ENCODE peak calls at places on chromosomes 11 and 22, in five cellular contexts. One of them, this sample, is unnamed.

GRCh38 chr22:17990167-17990566 is 34.2 kb downstream of the MICAL3 start:
- DNase-seq in neural progenitor cell: no peak
- DNase-seq in prostate gland: no peak
- DNase-seq in AG09309: no peak
- DNase-seq in choroid plexus epithelial cell: peak
- DNase-seq in this sample: no peak

GRCh38 chr22:20567993-20568417 is 60.6 kb downstream of the MED15 start:
- DNase-seq in neural progenitor cell: no peak
- DNase-seq in AG09309: no peak
- DNase-seq in prostate gland: no peak
- DNase-seq in choroid plexus epithelial cell: peak
- DNase-seq in this sample: peak

GRCh38 chr11:30488304-30488998 is 97.7 kb downstream of the MPPED2 start:
- DNase-seq in choroid plexus epithelial cell: peak
- DNase-seq in AG09309: no peak
- DNase-seq in neural progenitor cell: no peak
- DNase-seq in prostate gland: peak
- DNase-seq in this sample: no peak

GRCh38 chr11:2444301-2445106 is at the start of the genes KCNQ1 and TRPM5:
- DNase-seq in neural progenitor cell: peak
- DNase-seq in AG09309: no peak
- DNase-seq in prostate gland: peak
- DNase-seq in choroid plexus epithelial cell: no peak
- DNase-seq in this sample: no peak

GRCh38 chr11:2827256-2827655 is 58.3 kb downstream of the CDKN1C start:
- DNase-seq in neural progenitor cell: no peak
- DNase-seq in prostate gland: no peak
- DNase-seq in AG09309: no peak
- DNase-seq in choroid plexus epithelial cell: no peak
- DNase-seq in this sample: no peak

GRCh38 chr11:107689317-107690202 is 22.3 kb downstream of the SLN start:
- DNase-seq in neural progenitor cell: peak
- DNase-seq in prostate gland: peak
- DNase-seq in AG09309: peak
- DNase-seq in choroid plexus epithelial cell: peak
- DNase-seq in this sample: peak

GRCh38 chr11:85725510-85726258 is 39.7 kb upstream of the CCDC89 start:
- DNase-seq in neural progenitor cell: no peak
- DNase-seq in choroid plexus epithelial cell: peak
- DNase-seq in AG09309: peak
- DNase-seq in prostate gland: no peak
- DNase-seq in this sample: peak

GRCh38 chr11:17077240-17077519 is 287 bp downstream of the RPS13 start:
- DNase-seq in prostate gland: no peak
- DNase-seq in neural progenitor cell: no peak
- DNase-seq in choroid plexus epithelial cell: peak
- DNase-seq in AG09309: no peak
- DNase-seq in this sample: no peak

GRCh38 chr22:47323518-47323917 is 561.1 kb downstream of the TBC1D22A start:
- DNase-seq in neural progenitor cell: no peak
- DNase-seq in prostate gland: no peak
- DNase-seq in choroid plexus epithelial cell: no peak
- DNase-seq in AG09309: no peak
- DNase-seq in this sample: no peak

GRCh38 chr11:123351375-123351774 is 78.7 kb upstream of the GRAMD1B start:
- DNase-seq in neural progenitor cell: peak
- DNase-seq in AG09309: no peak
- DNase-seq in choroid plexus epithelial cell: no peak
- DNase-seq in prostate gland: no peak
- DNase-seq in this sample: no peak

GRCh38 chr11:134569195-134569594 is 157.2 kb upstream of the B3GAT1 start:
- DNase-seq in AG09309: no peak
- DNase-seq in choroid plexus epithelial cell: no peak
- DNase-seq in prostate gland: no peak
- DNase-seq in neural progenitor cell: no peak
- DNase-seq in this sample: no peak

GRCh38 chr11:78798567-78799170 is 224.0 kb upstream of the NARS2 start:
- DNase-seq in choroid plexus epithelial cell: peak
- DNase-seq in neural progenitor cell: peak
- DNase-seq in prostate gland: no peak
- DNase-seq in AG09309: no peak
- DNase-seq in this sample: peak

GRCh38 chr11:114604179-114604813 is 8.7 kb upstream of the NXPE4 start:
- DNase-seq in choroid plexus epithelial cell: no peak
- DNase-seq in AG09309: no peak
- DNase-seq in prostate gland: no peak
- DNase-seq in neural progenitor cell: no peak
- DNase-seq in this sample: no peak

GRCh38 chr11:13917269-13917668 is 45.3 kb upstream of the SPON1 start:
- DNase-seq in neural progenitor cell: no peak
- DNase-seq in prostate gland: no peak
- DNase-seq in AG09309: no peak
- DNase-seq in choroid plexus epithelial cell: no peak
- DNase-seq in this sample: no peak

GRCh38 chr11:27012254-27012921 is 18.5 kb downstream of the FIBIN start:
- DNase-seq in AG09309: no peak
- DNase-seq in choroid plexus epithelial cell: peak
- DNase-seq in neural progenitor cell: peak
- DNase-seq in prostate gland: no peak
- DNase-seq in this sample: peak

GRCh38 chr22:45524157-45524556 is 21.5 kb downstream of the FBLN1 start:
- DNase-seq in prostate gland: no peak
- DNase-seq in neural progenitor cell: no peak
- DNase-seq in choroid plexus epithelial cell: no peak
- DNase-seq in AG09309: no peak
- DNase-seq in this sample: no peak

GRCh38 chr22:19875531-19876313 is 21.0 kb upstream of the GNB1L start:
- DNase-seq in prostate gland: no peak
- DNase-seq in neural progenitor cell: peak
- DNase-seq in choroid plexus epithelial cell: peak
- DNase-seq in AG09309: no peak
- DNase-seq in this sample: no peak

GRCh38 chr11:110896358-110896757 is 184.1 kb upstream of the ARHGAP20 start:
- DNase-seq in prostate gland: no peak
- DNase-seq in AG09309: peak
- DNase-seq in choroid plexus epithelial cell: peak
- DNase-seq in neural progenitor cell: no peak
- DNase-seq in this sample: peak

GRCh38 chr11:92227954-92228935 is 3.6 kb downstream of the FAT3 start:
- DNase-seq in prostate gland: no peak
- DNase-seq in AG09309: no peak
- DNase-seq in neural progenitor cell: peak
- DNase-seq in choroid plexus epithelial cell: no peak
- DNase-seq in this sample: peak

GRCh38 chr11:88174627-88175003 is 628 bp downstream of the RAB38 start:
- DNase-seq in prostate gland: peak
- DNase-seq in choroid plexus epithelial cell: peak
- DNase-seq in AG09309: peak
- DNase-seq in neural progenitor cell: peak
- DNase-seq in this sample: peak

GRCh38 chr11:1652778-1653540 is 23.4 kb downstream of the KRTAP5-5 start:
- DNase-seq in neural progenitor cell: peak
- DNase-seq in AG09309: no peak
- DNase-seq in prostate gland: peak
- DNase-seq in choroid plexus epithelial cell: peak
- DNase-seq in this sample: peak

GRCh38 chr22:20400606-20401375 is 6.8 kb downstream of the ZNF74 start:
- DNase-seq in prostate gland: no peak
- DNase-seq in neural progenitor cell: no peak
- DNase-seq in AG09309: no peak
- DNase-seq in choroid plexus epithelial cell: no peak
- DNase-seq in this sample: no peak

GRCh38 chr11:32792948-32793475 is 1.4 kb downstream of the CCDC73 start:
- DNase-seq in choroid plexus epithelial cell: peak
- DNase-seq in prostate gland: peak
- DNase-seq in AG09309: no peak
- DNase-seq in neural progenitor cell: peak
- DNase-seq in this sample: peak

GRCh38 chr11:118658372-118659313 is 20.8 kb downstream of the TREH start:
- DNase-seq in choroid plexus epithelial cell: peak
- DNase-seq in neural progenitor cell: no peak
- DNase-seq in prostate gland: no peak
- DNase-seq in AG09309: no peak
- DNase-seq in this sample: no peak

GRCh38 chr11:94120946-94121345 is 7.7 kb upstream of the PANX1 start:
- DNase-seq in choroid plexus epithelial cell: peak
- DNase-seq in neural progenitor cell: no peak
- DNase-seq in prostate gland: no peak
- DNase-seq in AG09309: no peak
- DNase-seq in this sample: peak

GRCh38 chr11:76139317-76139716 is 67.0 kb downstream of the WNT11 start:
- DNase-seq in prostate gland: no peak
- DNase-seq in neural progenitor cell: no peak
- DNase-seq in choroid plexus epithelial cell: no peak
- DNase-seq in AG09309: no peak
- DNase-seq in this sample: no peak

GRCh38 chr11:131656179-131656838 is 285.9 kb downstream of the NTM start:
- DNase-seq in neural progenitor cell: no peak
- DNase-seq in AG09309: no peak
- DNase-seq in choroid plexus epithelial cell: no peak
- DNase-seq in prostate gland: no peak
- DNase-seq in this sample: no peak

GRCh38 chr11:9594267-9595046 is 21.0 kb downstream of the WEE1 start:
- DNase-seq in neural progenitor cell: no peak
- DNase-seq in prostate gland: no peak
- DNase-seq in choroid plexus epithelial cell: no peak
- DNase-seq in AG09309: no peak
- DNase-seq in this sample: no peak

GRCh38 chr11:126411971-126412381 is 56.5 kb downstream of the ST3GAL4 start:
- DNase-seq in prostate gland: no peak
- DNase-seq in neural progenitor cell: no peak
- DNase-seq in AG09309: no peak
- DNase-seq in choroid plexus epithelial cell: peak
- DNase-seq in this sample: no peak

GRCh38 chr11:115215694-115216615 is 288.3 kb downstream of the CADM1 start:
- DNase-seq in choroid plexus epithelial cell: peak
- DNase-seq in AG09309: no peak
- DNase-seq in neural progenitor cell: peak
- DNase-seq in prostate gland: no peak
- DNase-seq in this sample: no peak

GRCh38 chr22:44538071-44538470 is 40.0 kb upstream of the RTL6 start:
- DNase-seq in choroid plexus epithelial cell: peak
- DNase-seq in neural progenitor cell: no peak
- DNase-seq in prostate gland: no peak
- DNase-seq in AG09309: no peak
- DNase-seq in this sample: peak

GRCh38 chr11:129444274-129444673 is 68.6 kb downstream of the BARX2 start:
- DNase-seq in choroid plexus epithelial cell: no peak
- DNase-seq in prostate gland: no peak
- DNase-seq in AG09309: no peak
- DNase-seq in neural progenitor cell: no peak
- DNase-seq in this sample: no peak

GRCh38 chr22:33921576-33922181 is 1.4 kb upstream of the LARGE1 start:
- DNase-seq in AG09309: no peak
- DNase-seq in neural progenitor cell: peak
- DNase-seq in choroid plexus epithelial cell: peak
- DNase-seq in prostate gland: peak
- DNase-seq in this sample: peak

GRCh38 chr22:27995801-27996528 is 76.9 kb upstream of the PITPNB start:
- DNase-seq in AG09309: no peak
- DNase-seq in neural progenitor cell: no peak
- DNase-seq in prostate gland: no peak
- DNase-seq in choroid plexus epithelial cell: no peak
- DNase-seq in this sample: no peak

GRCh38 chr22:27996981-27997380 is 77.9 kb upstream of the PITPNB start:
- DNase-seq in prostate gland: no peak
- DNase-seq in neural progenitor cell: no peak
- DNase-seq in choroid plexus epithelial cell: no peak
- DNase-seq in AG09309: no peak
- DNase-seq in this sample: no peak

GRCh38 chr22:27994481-27995331 is 75.7 kb upstream of the PITPNB start:
- DNase-seq in AG09309: no peak
- DNase-seq in choroid plexus epithelial cell: no peak
- DNase-seq in neural progenitor cell: no peak
- DNase-seq in prostate gland: no peak
- DNase-seq in this sample: no peak

GRCh38 chr22:27997538-27997937 is 78.5 kb upstream of the PITPNB start:
- DNase-seq in prostate gland: no peak
- DNase-seq in neural progenitor cell: no peak
- DNase-seq in choroid plexus epithelial cell: no peak
- DNase-seq in AG09309: no peak
- DNase-seq in this sample: peak

GRCh38 chr22:27996529-27996925 is 77.5 kb upstream of the PITPNB start:
- DNase-seq in neural progenitor cell: no peak
- DNase-seq in choroid plexus epithelial cell: no peak
- DNase-seq in AG09309: no peak
- DNase-seq in prostate gland: no peak
- DNase-seq in this sample: no peak
- TF ChIP-seq CTCF in neural progenitor cell: no peak
- TF ChIP-seq CTCF in choroid plexus epithelial cell: no peak
- TF ChIP-seq CTCF in AG09309: no peak
- TF ChIP-seq CTCF in prostate gland: no peak
- TF ChIP-seq CTCF in this sample: no peak

GRCh38 chr11:127506647-127507046 is 506.1 kb upstream of the KIRREL3 start:
- DNase-seq in choroid plexus epithelial cell: no peak
- DNase-seq in neural progenitor cell: no peak
- DNase-seq in AG09309: no peak
- DNase-seq in prostate gland: no peak
- DNase-seq in this sample: no peak
- H3K4me3 ChIP-seq in choroid plexus epithelial cell: no peak
- H3K4me3 ChIP-seq in neural progenitor cell: no peak
- H3K4me3 ChIP-seq in AG09309: no peak
- H3K4me3 ChIP-seq in prostate gland: no peak
- H3K4me3 ChIP-seq in this sample: no peak

DNA sequence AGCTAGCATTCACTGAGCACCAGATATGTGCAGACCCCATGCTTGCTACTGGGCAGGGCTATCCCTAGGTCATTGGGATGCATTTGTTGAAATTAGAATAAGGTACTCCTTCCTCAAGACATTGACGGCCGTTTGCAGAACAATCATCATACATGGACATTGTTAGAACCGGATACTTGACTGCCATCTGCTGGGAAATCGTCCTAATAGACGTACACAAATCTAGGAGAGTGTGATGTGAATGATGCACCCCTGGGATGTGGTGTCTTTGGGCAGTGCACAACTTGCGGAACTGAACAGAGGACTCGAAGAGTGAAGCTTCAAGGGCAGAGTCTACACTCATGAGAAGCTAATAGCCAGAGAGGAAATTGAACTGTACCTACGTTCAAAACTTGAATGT is 35.9 kb downstream of the MYO18B start:
- DNase-seq in prostate gland: peak
- DNase-seq in choroid plexus epithelial cell: peak
- DNase-seq in neural progenitor cell: peak
- DNase-seq in AG09309: peak
- DNase-seq in this sample: peak
- TF ChIP-seq CTCF in prostate gland: no peak
- TF ChIP-seq CTCF in choroid plexus epithelial cell: peak
- TF ChIP-seq CTCF in neural progenitor cell: peak
- TF ChIP-seq CTCF in AG09309: peak
- TF ChIP-seq CTCF in this sample: peak

DNA sequence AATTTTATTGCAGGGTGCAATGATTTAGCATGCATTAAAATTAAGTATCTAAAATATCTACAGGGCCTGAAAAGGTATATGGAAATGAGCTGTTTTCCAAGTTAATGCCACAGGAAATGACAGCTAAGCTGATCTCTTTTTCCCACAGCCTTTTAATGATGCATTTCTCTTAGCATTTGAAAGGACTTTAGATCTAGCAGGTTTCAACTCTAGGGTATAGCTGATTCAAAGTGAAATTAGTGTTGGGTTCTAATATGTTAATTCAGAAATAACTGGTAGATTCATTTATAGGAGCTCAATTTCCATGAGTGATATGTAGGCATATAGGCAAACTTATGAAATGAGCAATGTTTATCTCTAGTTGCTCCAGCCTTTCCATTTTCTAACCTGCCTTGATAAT is 274.2 kb downstream of the CASP12 start:
- DNase-seq in AG09309: no peak
- DNase-seq in choroid plexus epithelial cell: no peak
- DNase-seq in prostate gland: no peak
- DNase-seq in neural progenitor cell: no peak
- DNase-seq in this sample: no peak
- H3K4me3 ChIP-seq in AG09309: no peak
- H3K4me3 ChIP-seq in choroid plexus epithelial cell: no peak
- H3K4me3 ChIP-seq in prostate gland: no peak
- H3K4me3 ChIP-seq in neural progenitor cell: no peak
- H3K4me3 ChIP-seq in this sample: no peak

This sample was measured in fibroblast of mammary gland.